ENCODE peak calls at places on chromosomes 7 and 10, in six cellular contexts. G is pancreas; F is lung; B is CD8-positive, alpha-beta T cell; E is NT2/D1; S is GM23248. A is an unnamed sample. For H3K4me1, the result is how much of the 10 kb centered on the place peaks cover.

GRCh38 chr7:22238354-22239311 is 118.3 kb downstream of the RAPGEF5 start:
- DNase-seq in S (peak), F (no peak), G (no peak), E (no peak), B (no peak), A (no peak)

GRCh38 chr7:47807126-47807525 is 141.1 kb downstream of the PKD1L1 start:
- DNase-seq in S (no peak), E (no peak), F (no peak), B (no peak), G (no peak), A (no peak)

GRCh38 chr10:74419491-74420466 is 268.8 kb downstream of the ADK start:
- DNase-seq in E (no peak), G (no peak), S (peak), B (peak), F (no peak), A (peak)

GRCh38 chr10:30562787-30563186 is 66.8 kb downstream of the LYZL2 start:
- DNase-seq in B (no peak), E (no peak), G (no peak), F (no peak), S (no peak), A (no peak)

GRCh38 chr7:132576723-132577089 is 436 bp upstream of the PLXNA4 start:
- DNase-seq in G (no peak), E (no peak), B (no peak), S (peak), F (no peak), A (no peak)

GRCh38 chr7:54015251-54015650 is 526.9 kb upstream of the VSTM2A start:
- DNase-seq in G (no peak), E (no peak), F (no peak), B (no peak), S (no peak), A (peak)

GRCh38 chr10:62527019-62527827 is 153.1 kb downstream of the ZNF365 start:
- DNase-seq in B (no peak), E (no peak), G (no peak), F (no peak), S (no peak), A (no peak)

GRCh38 chr7:104089622-104090021 is 100.2 kb upstream of the RELN start:
- DNase-seq in B (no peak), S (no peak), F (no peak), E (no peak), G (no peak), A (no peak)

GRCh38 chr10:61836888-61837747 is 64.4 kb upstream of the ARID5B start:
- DNase-seq in B (no peak), G (no peak), E (no peak), S (peak), F (no peak), A (no peak)

GRCh38 chr7:137590071-137590470 is 246.5 kb upstream of the PTN start:
- DNase-seq in G (no peak), S (no peak), E (no peak), F (no peak), B (no peak), A (peak)

GRCh38 chr10:70513848-70514309 is 35.3 kb downstream of the PALD1 start:
- DNase-seq in S (no peak), G (no peak), E (no peak), B (no peak), F (no peak), A (no peak)

GRCh38 chr10:102420810-102421644 is at the start of gene FBXL15:
- DNase-seq in G (peak), S (peak), E (peak), B (peak), F (peak), A (peak)

GRCh38 chr7:131106681-131107342 is 220.9 kb upstream of the MKLN1 start:
- DNase-seq in S (peak), F (peak), G (peak), B (peak), E (no peak), A (peak)

GRCh38 chr10:80411267-80411668 is 2.9 kb downstream of the PRXL2A start:
- DNase-seq in S (no peak), B (no peak), E (no peak), F (no peak), G (peak), A (no peak)

GRCh38 chr7:70630647-70631457 is 501.1 kb upstream of the GALNT17 start:
- DNase-seq in F (no peak), G (no peak), E (no peak), B (no peak), S (peak), A (no peak)

GRCh38 chr10:106956216-106956915 is 208.1 kb downstream of the SORCS1 start:
- DNase-seq in S (no peak), G (no peak), F (no peak), B (no peak), E (no peak), A (peak)

GRCh38 chr7:69967699-69968450 is 369.6 kb downstream of the AUTS2 start:
- DNase-seq in E (peak), S (no peak), G (no peak), B (no peak), F (no peak), A (peak)

GRCh38 chr10:9579110-9579705 is 1438.5 kb upstream of the CELF2 start:
- DNase-seq in F (no peak), E (no peak), S (no peak), B (no peak), G (no peak), A (peak)

GRCh38 chr10:75547391-75548298 is 116.2 kb downstream of the LRMDA start:
- DNase-seq in G (no peak), E (no peak), B (no peak), F (no peak), S (peak), A (peak)

GRCh38 chr7:151598045-151598444 is 78.3 kb upstream of the RHEB start:
- DNase-seq in E (no peak), B (no peak), S (peak), F (no peak), G (no peak), A (no peak)

GRCh38 chr7:153388611-153389010 is 629.1 kb downstream of the ACTR3B start:
- DNase-seq in F (peak), G (no peak), B (no peak), E (no peak), S (no peak), A (no peak)

GRCh38 chr10:10914129-10914528 is 103.5 kb upstream of the CELF2 start:
- DNase-seq in E (no peak), S (no peak), G (no peak), B (no peak), F (no peak), A (no peak)

GRCh38 chr7:125423444-125424155 is 494.0 kb upstream of the POT1 start:
- DNase-seq in E (no peak), B (no peak), S (no peak), F (no peak), G (no peak), A (no peak)

GRCh38 chr10:49222170-49222569 is 34.0 kb upstream of the TMEM273 start:
- DNase-seq in G (no peak), S (no peak), F (no peak), B (no peak), E (no peak), A (no peak)

GRCh38 chr10:26706936-26707335 is 9.4 kb downstream of the PDSS1 start:
- DNase-seq in G (no peak), E (no peak), S (no peak), F (no peak), B (no peak), A (no peak)

GRCh38 chr10:7611909-7612308 is 54.9 kb downstream of the ITIH5 start:
- DNase-seq in B (no peak), F (no peak), E (no peak), G (no peak), S (peak), A (no peak)

GRCh38 chr7:48188776-48189520 is 17.7 kb downstream of the ABCA13 start:
- DNase-seq in S (no peak), G (no peak), E (no peak), B (no peak), F (no peak), A (no peak)

GRCh38 chr10:88428442-88428841 is 154.7 kb downstream of the RNLS start:
- DNase-seq in S (peak), E (no peak), F (no peak), G (no peak), B (no peak), A (peak)

GRCh38 chr10:15331456-15331855 is 39.6 kb downstream of the FAM171A1 start:
- DNase-seq in S (no peak), F (no peak), G (no peak), B (no peak), E (no peak), A (no peak)

GRCh38 chr10:1213707-1214675 is 157.8 kb downstream of the WDR37 start:
- DNase-seq in G (no peak), F (no peak), B (no peak), E (no peak), S (no peak), A (no peak)

GRCh38 chr10:34280599-34281374 is 534.3 kb downstream of the PARD3 start:
- DNase-seq in B (no peak), E (no peak), S (peak), G (no peak), F (no peak), A (peak)

GRCh38 chr10:116748041-116748440 is 5.7 kb upstream of the HSPA12A start:
- DNase-seq in F (no peak), E (no peak), B (no peak), S (peak), G (no peak), A (no peak)

GRCh38 chr7:100804681-100805431 is 22.5 kb downstream of the EPHB4 start:
- DNase-seq in E (no peak), S (no peak), B (no peak), G (no peak), F (no peak), A (no peak)

GRCh38 chr10:116840389-116841075 is 8.8 kb upstream of the ENO4 start:
- DNase-seq in B (no peak), S (no peak), F (no peak), G (no peak), E (no peak), A (no peak)

GRCh38 chr10:117477241-117477947 is 65.2 kb upstream of the EMX2 start:
- DNase-seq in G (no peak), B (no peak), E (no peak), F (no peak), S (peak), A (no peak)

GRCh38 chr10:3850999-3851937 is 66.3 kb upstream of the KLF6 start:
- DNase-seq in E (no peak), G (no peak), B (no peak), F (no peak), S (peak), A (peak)

GRCh38 chr7:6284055-6284400 is 11.6 kb upstream of the CYTH3 start:
- DNase-seq in B (no peak), E (no peak), S (peak), F (no peak), G (no peak), A (no peak)

GRCh38 chr10:50805981-50806622 is 66.4 kb downstream of the ASAH2B start:
- DNase-seq in F (peak), S (peak), B (no peak), G (no peak), E (no peak), A (no peak)

GRCh38 chr10:50809596-50809995 is 69.9 kb downstream of the ASAH2B start:
- DNase-seq in E (no peak), F (no peak), G (no peak), B (no peak), S (peak), A (no peak)

DNA sequence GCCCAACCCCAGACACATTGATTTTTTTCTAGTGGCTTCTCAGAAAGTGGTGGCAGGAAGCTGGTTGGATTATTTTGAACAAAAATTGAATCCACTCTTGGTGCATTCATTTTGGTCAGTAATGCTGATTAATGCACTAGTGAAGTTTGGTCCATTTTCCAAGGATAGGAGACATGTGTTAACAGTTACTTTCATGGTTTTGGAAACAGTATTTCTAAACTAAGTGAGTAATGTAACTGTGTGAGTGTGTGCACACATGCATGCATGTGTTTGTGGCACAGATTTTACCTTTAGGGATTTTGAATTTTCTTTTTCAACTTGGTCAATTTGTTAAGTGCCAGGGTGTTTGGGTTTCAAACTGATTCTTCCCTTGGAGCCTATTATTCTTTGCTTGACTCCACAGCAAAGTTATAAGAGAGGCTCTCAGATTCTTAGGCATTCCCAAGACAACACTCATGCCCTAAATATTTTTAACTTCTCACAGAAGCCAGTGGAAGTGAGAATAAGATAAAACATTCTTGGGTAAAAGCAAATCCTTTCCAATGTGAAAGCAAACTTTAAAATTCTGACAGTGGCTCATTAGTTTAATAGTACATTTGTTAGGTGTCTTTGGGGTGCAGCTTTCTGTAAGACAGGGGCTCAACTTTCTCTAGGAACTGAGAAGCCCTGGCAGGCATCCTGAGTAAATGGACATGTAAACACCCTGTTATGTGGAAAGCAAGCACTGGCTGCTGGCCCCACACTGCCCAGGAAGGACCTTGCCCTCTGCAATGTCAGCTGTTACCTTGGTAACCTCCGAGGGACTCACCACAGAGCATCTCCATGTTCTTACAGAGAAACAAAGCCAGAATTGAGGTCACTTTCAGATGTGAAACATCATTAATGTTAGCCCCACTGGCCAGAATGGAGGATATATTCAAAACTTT is 68.4 kb downstream of the ASAH2B start:
- DNase-seq in F (no peak), B (no peak), E (no peak), G (peak), S (peak), A (peak)
- H3K4me1 ChIP-seq in F (under half), B (under half), E (under half), G (under half), S (under half), A (under half)

DNA sequence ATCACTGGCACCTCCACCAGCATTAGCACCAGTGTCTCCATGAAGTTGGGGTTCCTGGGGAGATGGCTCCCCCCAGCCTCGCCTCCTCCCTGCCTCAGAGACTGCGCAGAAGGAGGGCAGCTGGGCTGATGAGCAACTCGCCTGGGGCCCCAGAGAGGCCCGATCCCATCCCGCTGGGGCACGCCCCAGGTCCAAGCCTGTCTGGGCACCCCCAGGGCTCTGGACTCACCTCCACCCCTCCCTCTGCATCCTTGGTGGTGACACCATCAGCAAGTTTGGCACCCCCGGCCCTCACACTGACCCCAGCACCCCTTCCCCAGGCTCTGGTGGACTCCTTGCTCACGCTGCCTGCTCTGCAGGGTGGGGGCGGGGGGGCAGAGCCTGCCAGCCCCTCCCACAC is 89.5 kb downstream of the LHPP start:
- DNase-seq in E (no peak), G (no peak), S (no peak), B (no peak), F (no peak), A (no peak)
- H3K4me1 ChIP-seq in E (under half), G (under half), S (under half), B (under half), F (under half), A (under half)

GRCh38 chr10:92849576-92850090 is 1.3 kb downstream of the EXOC6 start:
- DNase-seq in G (no peak), F (no peak), E (no peak), S (no peak), B (no peak), A (no peak)
- H3K4me1 ChIP-seq in G (under half), F (under half), E (under half), S (under half), B (under half), A (under half)

DNA sequence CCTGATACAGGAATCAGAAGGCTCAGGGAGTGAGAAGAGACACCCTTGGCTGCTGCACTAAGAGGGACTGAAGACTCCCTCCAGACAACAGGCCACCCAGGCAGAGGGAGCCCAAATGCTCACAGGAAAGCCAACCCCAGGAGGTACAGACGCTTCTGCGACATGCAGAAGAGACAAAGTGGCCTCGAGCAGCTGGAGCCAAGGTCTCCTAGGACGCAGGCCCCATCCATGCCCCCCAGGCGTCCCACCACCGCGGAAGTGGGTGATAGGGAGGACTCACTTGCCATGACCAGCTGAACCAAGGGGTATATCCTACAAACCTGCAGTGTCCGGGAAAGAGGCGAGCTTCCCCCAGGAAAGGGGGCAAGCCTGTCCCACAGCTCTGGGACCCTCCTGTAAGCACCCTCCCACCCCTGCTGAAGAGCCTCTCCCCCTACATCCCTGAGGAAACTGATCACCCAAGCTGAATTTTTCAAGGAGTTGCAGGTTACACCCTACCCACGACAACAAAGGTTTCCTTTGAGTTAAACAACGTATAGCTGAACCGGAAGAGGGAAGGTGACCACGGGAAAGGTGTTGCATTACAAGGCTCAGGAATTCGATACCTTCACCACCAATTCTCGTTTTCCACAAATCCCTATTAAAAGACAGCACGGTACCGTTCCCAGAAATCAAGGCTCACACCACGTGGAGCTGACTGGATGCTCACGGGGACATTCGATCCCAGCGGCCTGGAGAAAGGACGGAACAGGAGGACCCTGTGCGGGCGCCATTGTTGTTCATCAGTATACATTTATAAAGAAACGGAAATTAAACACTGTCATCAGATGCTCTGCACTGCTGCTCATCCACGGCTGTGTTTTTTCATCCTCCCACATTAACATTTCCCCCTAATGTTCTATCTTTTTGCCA is 56.6 kb downstream of the CTBP2 start:
- DNase-seq in G (no peak), F (no peak), B (no peak), E (no peak), S (no peak), A (peak)
- H3K4me1 ChIP-seq in G (under half), F (under half), B (under half), E (under half), S (under half), A (under half)

GRCh38 chr7:85054306-85054705 is 132.6 kb downstream of the SEMA3D start:
- DNase-seq in G (no peak), F (no peak), S (no peak), E (no peak), B (no peak), A (peak)
- H3K4me1 ChIP-seq in G (under half), F (under half), S (under half), E (under half), B (under half), A (under half)

DNA sequence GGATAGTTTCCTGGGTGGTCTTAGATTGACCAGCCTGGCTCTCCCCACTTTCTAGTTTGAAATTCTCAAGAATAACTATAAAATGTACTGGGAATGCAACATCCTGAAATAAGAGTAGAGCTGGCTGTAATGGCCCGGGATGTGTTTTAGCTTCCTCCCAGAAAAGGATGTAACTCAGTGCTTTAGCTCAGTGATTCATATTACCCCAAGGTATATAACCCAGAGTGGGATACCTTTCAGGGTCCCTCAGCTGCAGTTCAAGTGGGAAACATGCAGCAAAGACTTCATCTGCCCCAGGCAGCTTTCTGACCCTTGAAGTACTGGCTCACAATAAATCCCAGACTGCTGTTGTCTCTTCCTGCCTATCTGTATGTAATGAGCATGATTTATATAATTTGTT is 666.7 kb upstream of the KCND2 start:
- DNase-seq in F (no peak), B (no peak), E (no peak), S (no peak), G (no peak), A (no peak)
- H3K4me1 ChIP-seq in F (under half), B (under half), E (under half), S (under half), G (under half), A (under half)